ENCODE peak calls at places on chromosome 2, in eight cellular contexts. Y is nucleus accumbens, O is breast epithelium, H is nephron progenitor cell, N is GM12892, Z is GM10248, A is osteoblast, F is activated T-helper 1 cell treated with Interleukin-2 at 50 U/mL for 16 hours. Q is an unnamed sample.

GRCh38 chr2:6975988-6976387 is 58.8 kb downstream of the RNF144A start:
- DNase-seq in Y (no peak), O (no peak), H (no peak), N (no peak), Z (no peak), A (no peak), F (no peak), Q (no peak)

GRCh38 chr2:740446-741293 is 63.5 kb upstream of the TMEM18 start:
- DNase-seq in Y (peak), O (peak), H (peak), N (no peak), Z (no peak), A (peak), F (no peak), Q (peak)

GRCh38 chr2:160293401-160293911 is 93.4 kb upstream of the ITGB6 start:
- DNase-seq in Y (no peak), O (no peak), H (no peak), N (no peak), Z (no peak), A (peak), F (no peak), Q (peak)

GRCh38 chr2:111168528-111168929 is 47.8 kb downstream of the BCL2L11 start:
- DNase-seq in Y (peak), O (no peak), H (no peak), N (no peak), Z (peak), A (peak), F (no peak), Q (no peak)

GRCh38 chr2:188746727-188747126 is 227.4 kb upstream of the COL3A1 start:
- DNase-seq in Y (no peak), O (no peak), H (no peak), N (no peak), Z (no peak), A (no peak), F (no peak), Q (no peak)

GRCh38 chr2:231674587-231675334 is 33.6 kb upstream of the PTMA start:
- DNase-seq in Y (peak), O (peak), H (peak), N (peak), Z (peak), A (peak), F (peak), Q (peak)

GRCh38 chr2:198973181-198973580 is 484.6 kb downstream of the SATB2 start:
- DNase-seq in Y (no peak), O (no peak), H (no peak), N (no peak), Z (no peak), A (no peak), F (no peak), Q (no peak)

GRCh38 chr2:122451040-122451439 is 695.6 kb downstream of the TSN start:
- DNase-seq in Y (no peak), O (no peak), H (no peak), N (no peak), Z (peak), A (no peak), F (no peak), Q (peak)

GRCh38 chr2:194999771-195000170 is 657.3 kb upstream of the SLC39A10 start:
- DNase-seq in Y (no peak), O (no peak), H (no peak), N (no peak), Z (no peak), A (no peak), F (no peak), Q (peak)

GRCh38 chr2:239275037-239275685 is 125.7 kb downstream of the HDAC4 start:
- DNase-seq in Y (no peak), O (peak), H (no peak), N (peak), Z (peak), A (peak), F (peak), Q (peak)

GRCh38 chr2:160372585-160372984 is 121.0 kb downstream of the RBMS1 start:
- DNase-seq in Y (no peak), O (no peak), H (no peak), N (no peak), Z (no peak), A (no peak), F (no peak), Q (peak)

GRCh38 chr2:89848763-89849162 is 1157.3 kb downstream of the RPIA start:
- DNase-seq in Y (no peak), O (no peak), H (no peak), N (no peak), Z (peak), A (peak), F (no peak), Q (no peak)

GRCh38 chr2:7748717-7749415 is 831.7 kb downstream of the RNF144A start:
- DNase-seq in Y (no peak), O (peak), H (no peak), N (no peak), Z (no peak), A (no peak), F (no peak), Q (no peak)

Q was measured in left kidney.